ENCODE peak calls at places on chromosomes 6 and 20, in ten cellular contexts. One of them, this sample, is unnamed.

GRCh38 chr20:63082308-63082938 is 75.7 kb upstream of the BHLHE23 start:
- DNase-seq in RWPE1: peak
- DNase-seq in uterus: no peak
- DNase-seq in mesenchymal stem cell: no peak
- DNase-seq in endothelial cell of umbilical vein: no peak
- DNase-seq in CD4-positive, alpha-beta T cell: no peak
- DNase-seq in spleen: peak
- DNase-seq in effector memory CD4-positive, alpha-beta T cell: no peak
- DNase-seq in H9: peak
- DNase-seq in dorsolateral prefrontal cortex: no peak
- DNase-seq in this sample: peak

GRCh38 chr6:132354517-132355167 is 46.6 kb downstream of the MOXD1 start:
- DNase-seq in RWPE1: peak
- DNase-seq in uterus: no peak
- DNase-seq in mesenchymal stem cell: no peak
- DNase-seq in endothelial cell of umbilical vein: no peak
- DNase-seq in CD4-positive, alpha-beta T cell: peak
- DNase-seq in spleen: peak
- DNase-seq in effector memory CD4-positive, alpha-beta T cell: no peak
- DNase-seq in H9: no peak
- DNase-seq in dorsolateral prefrontal cortex: no peak
- DNase-seq in this sample: no peak

GRCh38 chr6:160277144-160277543 is 18.5 kb upstream of the SLC22A2 start:
- DNase-seq in RWPE1: no peak
- DNase-seq in uterus: no peak
- DNase-seq in mesenchymal stem cell: no peak
- DNase-seq in endothelial cell of umbilical vein: no peak
- DNase-seq in CD4-positive, alpha-beta T cell: no peak
- DNase-seq in spleen: no peak
- DNase-seq in effector memory CD4-positive, alpha-beta T cell: no peak
- DNase-seq in H9: no peak
- DNase-seq in dorsolateral prefrontal cortex: no peak
- DNase-seq in this sample: no peak

GRCh38 chr6:148831064-148831463 is 84.2 kb downstream of the UST start:
- DNase-seq in RWPE1: no peak
- DNase-seq in uterus: no peak
- DNase-seq in mesenchymal stem cell: no peak
- DNase-seq in endothelial cell of umbilical vein: no peak
- DNase-seq in CD4-positive, alpha-beta T cell: peak
- DNase-seq in spleen: no peak
- DNase-seq in effector memory CD4-positive, alpha-beta T cell: peak
- DNase-seq in H9: no peak
- DNase-seq in dorsolateral prefrontal cortex: no peak
- DNase-seq in this sample: no peak

GRCh38 chr6:130467595-130467994 is 101.8 kb downstream of the TMEM200A start:
- DNase-seq in RWPE1: no peak
- DNase-seq in uterus: no peak
- DNase-seq in mesenchymal stem cell: no peak
- DNase-seq in endothelial cell of umbilical vein: no peak
- DNase-seq in CD4-positive, alpha-beta T cell: no peak
- DNase-seq in spleen: no peak
- DNase-seq in effector memory CD4-positive, alpha-beta T cell: no peak
- DNase-seq in H9: no peak
- DNase-seq in dorsolateral prefrontal cortex: no peak
- DNase-seq in this sample: no peak

GRCh38 chr6:5072440-5072839 is 12.7 kb upstream of the PPP1R3G start:
- DNase-seq in RWPE1: no peak
- DNase-seq in uterus: no peak
- DNase-seq in mesenchymal stem cell: no peak
- DNase-seq in endothelial cell of umbilical vein: no peak
- DNase-seq in CD4-positive, alpha-beta T cell: no peak
- DNase-seq in spleen: no peak
- DNase-seq in effector memory CD4-positive, alpha-beta T cell: no peak
- DNase-seq in H9: no peak
- DNase-seq in dorsolateral prefrontal cortex: no peak
- DNase-seq in this sample: no peak

GRCh38 chr6:119173249-119174084 is 95.0 kb upstream of the FAM184A start:
- DNase-seq in RWPE1: no peak
- DNase-seq in uterus: no peak
- DNase-seq in mesenchymal stem cell: no peak
- DNase-seq in endothelial cell of umbilical vein: no peak
- DNase-seq in CD4-positive, alpha-beta T cell: no peak
- DNase-seq in spleen: no peak
- DNase-seq in effector memory CD4-positive, alpha-beta T cell: no peak
- DNase-seq in H9: no peak
- DNase-seq in dorsolateral prefrontal cortex: no peak
- DNase-seq in this sample: peak

GRCh38 chr6:129766959-129767728 is 57.2 kb upstream of the ARHGAP18 start:
- DNase-seq in RWPE1: peak
- DNase-seq in uterus: peak
- DNase-seq in mesenchymal stem cell: peak
- DNase-seq in endothelial cell of umbilical vein: peak
- DNase-seq in CD4-positive, alpha-beta T cell: peak
- DNase-seq in spleen: peak
- DNase-seq in effector memory CD4-positive, alpha-beta T cell: peak
- DNase-seq in H9: peak
- DNase-seq in dorsolateral prefrontal cortex: peak
- DNase-seq in this sample: peak

GRCh38 chr6:32973144-32973854 is 4.9 kb downstream of the BRD2 start:
- DNase-seq in RWPE1: no peak
- DNase-seq in uterus: no peak
- DNase-seq in mesenchymal stem cell: peak
- DNase-seq in endothelial cell of umbilical vein: peak
- DNase-seq in CD4-positive, alpha-beta T cell: peak
- DNase-seq in spleen: no peak
- DNase-seq in effector memory CD4-positive, alpha-beta T cell: peak
- DNase-seq in H9: no peak
- DNase-seq in dorsolateral prefrontal cortex: no peak
- DNase-seq in this sample: peak

GRCh38 chr6:110562316-110562915 is 86.0 kb upstream of the SLC22A16 start:
- DNase-seq in RWPE1: no peak
- DNase-seq in uterus: no peak
- DNase-seq in mesenchymal stem cell: no peak
- DNase-seq in endothelial cell of umbilical vein: no peak
- DNase-seq in CD4-positive, alpha-beta T cell: no peak
- DNase-seq in spleen: no peak
- DNase-seq in effector memory CD4-positive, alpha-beta T cell: no peak
- DNase-seq in H9: no peak
- DNase-seq in dorsolateral prefrontal cortex: no peak
- DNase-seq in this sample: no peak

GRCh38 chr20:57708694-57709673 is 831 bp downstream of the PMEPA1 start:
- DNase-seq in RWPE1: no peak
- DNase-seq in uterus: peak
- DNase-seq in mesenchymal stem cell: peak
- DNase-seq in endothelial cell of umbilical vein: peak
- DNase-seq in CD4-positive, alpha-beta T cell: peak
- DNase-seq in spleen: peak
- DNase-seq in effector memory CD4-positive, alpha-beta T cell: peak
- DNase-seq in H9: no peak
- DNase-seq in dorsolateral prefrontal cortex: no peak
- DNase-seq in this sample: peak

GRCh38 chr20:30912006-30912660 is 345.3 kb upstream of the DEFB115 start:
- DNase-seq in RWPE1: no peak
- DNase-seq in uterus: no peak
- DNase-seq in mesenchymal stem cell: no peak
- DNase-seq in endothelial cell of umbilical vein: no peak
- DNase-seq in CD4-positive, alpha-beta T cell: no peak
- DNase-seq in spleen: peak
- DNase-seq in effector memory CD4-positive, alpha-beta T cell: no peak
- DNase-seq in H9: peak
- DNase-seq in dorsolateral prefrontal cortex: no peak
- DNase-seq in this sample: no peak

GRCh38 chr6:90284236-90284744 is 12.4 kb downstream of the BACH2 start:
- DNase-seq in RWPE1: peak
- DNase-seq in uterus: peak
- DNase-seq in mesenchymal stem cell: peak
- DNase-seq in endothelial cell of umbilical vein: peak
- DNase-seq in CD4-positive, alpha-beta T cell: no peak
- DNase-seq in spleen: no peak
- DNase-seq in effector memory CD4-positive, alpha-beta T cell: peak
- DNase-seq in H9: peak
- DNase-seq in dorsolateral prefrontal cortex: no peak
- DNase-seq in this sample: peak

GRCh38 chr6:57267586-57268293 is 45.6 kb upstream of the RAB23 start:
- DNase-seq in RWPE1: peak
- DNase-seq in uterus: no peak
- DNase-seq in mesenchymal stem cell: peak
- DNase-seq in endothelial cell of umbilical vein: peak
- DNase-seq in CD4-positive, alpha-beta T cell: peak
- DNase-seq in spleen: no peak
- DNase-seq in effector memory CD4-positive, alpha-beta T cell: no peak
- DNase-seq in H9: no peak
- DNase-seq in dorsolateral prefrontal cortex: no peak
- DNase-seq in this sample: peak

GRCh38 chr6:10586302-10586701 is 65.2 kb downstream of the GCNT2 start:
- DNase-seq in RWPE1: no peak
- DNase-seq in uterus: no peak
- DNase-seq in mesenchymal stem cell: no peak
- DNase-seq in endothelial cell of umbilical vein: no peak
- DNase-seq in CD4-positive, alpha-beta T cell: no peak
- DNase-seq in spleen: no peak
- DNase-seq in effector memory CD4-positive, alpha-beta T cell: no peak
- DNase-seq in H9: no peak
- DNase-seq in dorsolateral prefrontal cortex: no peak
- DNase-seq in this sample: no peak
- H3K27ac ChIP-seq in RWPE1: no peak
- H3K27ac ChIP-seq in uterus: no peak
- H3K27ac ChIP-seq in mesenchymal stem cell: no peak
- H3K27ac ChIP-seq in endothelial cell of umbilical vein: no peak
- H3K27ac ChIP-seq in CD4-positive, alpha-beta T cell: no peak
- H3K27ac ChIP-seq in spleen: no peak
- H3K27ac ChIP-seq in effector memory CD4-positive, alpha-beta T cell: no peak
- H3K27ac ChIP-seq in H9: peak
- H3K27ac ChIP-seq in dorsolateral prefrontal cortex: no peak
- H3K27ac ChIP-seq in this sample: no peak

GRCh38 chr6:140485740-140486467 is 1111.5 kb upstream of the CITED2 start:
- DNase-seq in RWPE1: peak
- DNase-seq in uterus: peak
- DNase-seq in mesenchymal stem cell: peak
- DNase-seq in endothelial cell of umbilical vein: peak
- DNase-seq in CD4-positive, alpha-beta T cell: no peak
- DNase-seq in spleen: no peak
- DNase-seq in effector memory CD4-positive, alpha-beta T cell: no peak
- DNase-seq in H9: no peak
- DNase-seq in dorsolateral prefrontal cortex: peak
- DNase-seq in this sample: peak

GRCh38 chr6:140480852-140481251 is 1106.4 kb upstream of the CITED2 start:
- DNase-seq in RWPE1: no peak
- DNase-seq in uterus: no peak
- DNase-seq in mesenchymal stem cell: no peak
- DNase-seq in endothelial cell of umbilical vein: no peak
- DNase-seq in CD4-positive, alpha-beta T cell: no peak
- DNase-seq in spleen: no peak
- DNase-seq in effector memory CD4-positive, alpha-beta T cell: no peak
- DNase-seq in H9: no peak
- DNase-seq in dorsolateral prefrontal cortex: no peak
- DNase-seq in this sample: no peak

GRCh38 chr6:140487586-140487985 is 1113.1 kb upstream of the CITED2 start:
- DNase-seq in RWPE1: no peak
- DNase-seq in uterus: no peak
- DNase-seq in mesenchymal stem cell: peak
- DNase-seq in endothelial cell of umbilical vein: no peak
- DNase-seq in CD4-positive, alpha-beta T cell: no peak
- DNase-seq in spleen: no peak
- DNase-seq in effector memory CD4-positive, alpha-beta T cell: no peak
- DNase-seq in H9: no peak
- DNase-seq in dorsolateral prefrontal cortex: no peak
- DNase-seq in this sample: no peak

GRCh38 chr6:140490086-140490485 is 1115.6 kb upstream of the CITED2 start:
- DNase-seq in RWPE1: no peak
- DNase-seq in uterus: no peak
- DNase-seq in mesenchymal stem cell: no peak
- DNase-seq in endothelial cell of umbilical vein: no peak
- DNase-seq in CD4-positive, alpha-beta T cell: no peak
- DNase-seq in spleen: no peak
- DNase-seq in effector memory CD4-positive, alpha-beta T cell: no peak
- DNase-seq in H9: no peak
- DNase-seq in dorsolateral prefrontal cortex: no peak
- DNase-seq in this sample: no peak

GRCh38 chr6:140486468-140487361 is 1112.3 kb upstream of the CITED2 start:
- DNase-seq in RWPE1: no peak
- DNase-seq in uterus: no peak
- DNase-seq in mesenchymal stem cell: peak
- DNase-seq in endothelial cell of umbilical vein: no peak
- DNase-seq in CD4-positive, alpha-beta T cell: no peak
- DNase-seq in spleen: no peak
- DNase-seq in effector memory CD4-positive, alpha-beta T cell: no peak
- DNase-seq in H9: no peak
- DNase-seq in dorsolateral prefrontal cortex: no peak
- DNase-seq in this sample: peak
- H3K27ac ChIP-seq in RWPE1: no peak
- H3K27ac ChIP-seq in uterus: peak
- H3K27ac ChIP-seq in mesenchymal stem cell: peak
- H3K27ac ChIP-seq in endothelial cell of umbilical vein: no peak
- H3K27ac ChIP-seq in CD4-positive, alpha-beta T cell: no peak
- H3K27ac ChIP-seq in spleen: no peak
- H3K27ac ChIP-seq in effector memory CD4-positive, alpha-beta T cell: no peak
- H3K27ac ChIP-seq in H9: no peak
- H3K27ac ChIP-seq in dorsolateral prefrontal cortex: no peak
- H3K27ac ChIP-seq in this sample: no peak

DNA sequence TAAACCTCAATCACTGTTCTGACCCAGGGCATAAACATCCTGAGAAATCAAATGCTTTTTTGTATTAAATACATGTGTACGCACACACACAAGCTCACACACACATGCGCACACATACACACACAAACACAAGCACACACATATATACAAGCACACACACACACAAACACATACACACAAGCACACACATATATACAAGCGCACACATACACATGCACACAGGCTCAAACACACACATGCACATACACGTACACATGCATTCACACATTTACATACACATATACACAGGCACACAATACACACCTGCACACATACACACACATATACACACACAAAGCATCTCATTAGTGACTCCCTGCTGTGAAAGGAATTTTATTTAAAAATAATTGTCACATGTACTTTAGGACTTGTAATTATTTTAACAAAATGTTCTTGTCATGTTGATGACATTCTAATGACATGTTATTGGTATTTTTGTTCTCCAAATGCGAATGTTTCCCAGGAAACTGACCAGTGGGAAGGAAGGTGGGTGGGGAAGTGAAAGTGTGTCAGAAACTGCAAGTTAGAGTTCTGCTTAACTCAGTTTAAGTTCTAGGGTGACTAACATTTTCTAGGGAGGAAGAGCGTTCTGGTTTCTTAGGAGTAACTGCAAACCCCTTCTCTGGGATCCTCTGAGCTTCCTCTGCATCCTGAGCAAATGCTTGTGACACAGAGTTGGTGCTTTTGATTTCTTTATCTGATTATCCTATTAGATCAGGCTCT is 113.9 kb upstream of the ZNF217 start:
- DNase-seq in RWPE1: no peak
- DNase-seq in uterus: no peak
- DNase-seq in mesenchymal stem cell: peak
- DNase-seq in endothelial cell of umbilical vein: no peak
- DNase-seq in CD4-positive, alpha-beta T cell: no peak
- DNase-seq in spleen: no peak
- DNase-seq in effector memory CD4-positive, alpha-beta T cell: no peak
- DNase-seq in H9: no peak
- DNase-seq in dorsolateral prefrontal cortex: no peak
- DNase-seq in this sample: no peak
- H3K27ac ChIP-seq in RWPE1: no peak
- H3K27ac ChIP-seq in uterus: no peak
- H3K27ac ChIP-seq in mesenchymal stem cell: peak
- H3K27ac ChIP-seq in endothelial cell of umbilical vein: no peak
- H3K27ac ChIP-seq in CD4-positive, alpha-beta T cell: peak
- H3K27ac ChIP-seq in spleen: peak
- H3K27ac ChIP-seq in effector memory CD4-positive, alpha-beta T cell: peak
- H3K27ac ChIP-seq in H9: no peak
- H3K27ac ChIP-seq in dorsolateral prefrontal cortex: no peak
- H3K27ac ChIP-seq in this sample: no peak

GRCh38 chr6:122495612-122496011 is 24.0 kb upstream of the SERINC1 start:
- DNase-seq in RWPE1: no peak
- DNase-seq in uterus: no peak
- DNase-seq in mesenchymal stem cell: no peak
- DNase-seq in endothelial cell of umbilical vein: no peak
- DNase-seq in CD4-positive, alpha-beta T cell: no peak
- DNase-seq in spleen: no peak
- DNase-seq in effector memory CD4-positive, alpha-beta T cell: no peak
- DNase-seq in H9: no peak
- DNase-seq in dorsolateral prefrontal cortex: no peak
- DNase-seq in this sample: no peak
- H3K27ac ChIP-seq in RWPE1: no peak
- H3K27ac ChIP-seq in uterus: no peak
- H3K27ac ChIP-seq in mesenchymal stem cell: no peak
- H3K27ac ChIP-seq in endothelial cell of umbilical vein: no peak
- H3K27ac ChIP-seq in CD4-positive, alpha-beta T cell: no peak
- H3K27ac ChIP-seq in spleen: no peak
- H3K27ac ChIP-seq in effector memory CD4-positive, alpha-beta T cell: no peak
- H3K27ac ChIP-seq in H9: no peak
- H3K27ac ChIP-seq in dorsolateral prefrontal cortex: no peak
- H3K27ac ChIP-seq in this sample: no peak